ENCODE peak calls at places on chromosomes 6 and 20, in seven cellular contexts. R is upper lobe of right lung; F is tibial nerve; H is CD8-positive, alpha-beta memory T cell; X is A549; O is neuronal stem cell; L is foreskin keratinocyte. Q is an unnamed sample. For H3K4me1, the result is how much of the 10 kb centered on the place peaks cover.

GRCh38 chr6:1312193-1312443 is 220 bp downstream of the FOXQ1 start:
- DNase-seq in R (no peak), F (no peak), H (no peak), X (no peak), O (no peak), L (no peak), Q (no peak)

GRCh38 chr6:46128476-46128875 is 1.3 kb upstream of the ENPP4 start:
- DNase-seq in R (no peak), F (no peak), H (no peak), X (no peak), O (no peak), L (no peak), Q (no peak)

GRCh38 chr6:136582702-136583471 is 32.7 kb upstream of the MAP7 start:
- DNase-seq in R (no peak), F (no peak), H (no peak), X (peak), O (no peak), L (no peak), Q (no peak)

GRCh38 chr20:4136078-4136966 is 121.0 kb upstream of the RNF24 start:
- DNase-seq in R (no peak), F (no peak), H (no peak), X (peak), O (no peak), L (no peak), Q (no peak)

GRCh38 chr20:59988141-59988540 is 29.9 kb downstream of the CDH26 start:
- DNase-seq in R (peak), F (no peak), H (no peak), X (peak), O (no peak), L (no peak), Q (no peak)

GRCh38 chr20:43744966-43745733 is 18.3 kb upstream of the GTSF1L start:
- DNase-seq in R (no peak), F (no peak), H (no peak), X (no peak), O (no peak), L (no peak), Q (no peak)

GRCh38 chr20:54223751-54224150 is 15.9 kb downstream of the PFDN4 start:
- DNase-seq in R (no peak), F (no peak), H (no peak), X (no peak), O (no peak), L (no peak), Q (no peak)

GRCh38 chr20:20216941-20217340 is 151.0 kb upstream of the INSM1 start:
- DNase-seq in R (no peak), F (no peak), H (no peak), X (no peak), O (no peak), L (no peak), Q (no peak)

GRCh38 chr6:158789115-158789917 is 29.9 kb downstream of the EZR start:
- DNase-seq in R (no peak), F (no peak), H (peak), X (no peak), O (no peak), L (no peak), Q (no peak)
- H3K4me1 ChIP-seq in R (under half), F (under half), H (under half), X (half or more), O (under half), L (under half), Q (under half)

GRCh38 chr6:138837246-138837645 is 41.4 kb downstream of the ECT2L start:
- DNase-seq in R (no peak), F (no peak), H (no peak), X (no peak), O (no peak), L (no peak), Q (no peak)
- H3K4me1 ChIP-seq in R (under half), F (under half), H (under half), X (under half), O (under half), L (under half), Q (under half)

DNA sequence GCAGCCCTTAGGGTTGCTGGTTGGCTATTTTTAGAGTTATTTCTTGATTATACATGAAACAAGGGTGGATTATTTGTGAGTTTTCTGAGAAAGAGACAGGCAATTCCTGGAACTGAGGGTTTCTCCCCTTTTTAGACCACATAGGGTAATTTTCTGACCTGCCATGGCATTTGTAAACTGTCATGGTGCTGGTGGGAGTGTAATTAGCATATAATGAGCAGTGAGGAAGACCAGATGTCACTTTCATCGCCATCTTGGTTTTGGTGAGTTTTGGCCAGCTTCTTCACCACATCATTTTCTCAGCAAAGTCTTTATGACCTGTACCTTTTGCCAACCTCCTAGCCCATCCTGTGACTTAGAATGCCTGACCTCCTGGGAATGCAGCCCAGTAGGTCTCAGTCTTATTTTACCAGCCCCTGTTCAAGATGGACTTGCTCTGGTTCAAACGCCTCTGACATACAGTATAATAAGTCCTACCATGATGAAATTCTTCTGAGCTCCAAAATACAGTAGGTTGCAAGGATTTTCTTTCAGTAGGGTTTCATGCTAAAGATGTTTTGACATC is 117.1 kb downstream of the ISM1 start:
- DNase-seq in R (no peak), F (no peak), H (no peak), X (no peak), O (no peak), L (no peak), Q (no peak)
- H3K4me1 ChIP-seq in R (under half), F (under half), H (under half), X (half or more), O (under half), L (under half), Q (under half)

GRCh38 chr6:15938086-15938485 is 190.8 kb upstream of the MYLIP start:
- DNase-seq in R (no peak), F (no peak), H (no peak), X (peak), O (no peak), L (no peak), Q (no peak)

GRCh38 chr6:15936503-15936902 is 192.4 kb upstream of the MYLIP start:
- DNase-seq in R (no peak), F (no peak), H (no peak), X (no peak), O (no peak), L (no peak), Q (no peak)

GRCh38 chr6:15937582-15937981 is 191.3 kb upstream of the MYLIP start:
- DNase-seq in R (no peak), F (no peak), H (no peak), X (no peak), O (no peak), L (no peak), Q (no peak)

GRCh38 chr6:15941168-15941567 is 187.7 kb upstream of the MYLIP start:
- DNase-seq in R (no peak), F (no peak), H (no peak), X (no peak), O (no peak), L (no peak), Q (no peak)

GRCh38 chr6:15935661-15936060 is 193.2 kb upstream of the MYLIP start:
- DNase-seq in R (no peak), F (no peak), H (no peak), X (no peak), O (no peak), L (no peak), Q (no peak)
- H3K4me1 ChIP-seq in R (under half), F (under half), H (under half), X (under half), O (under half), L (under half), Q (under half)

DNA sequence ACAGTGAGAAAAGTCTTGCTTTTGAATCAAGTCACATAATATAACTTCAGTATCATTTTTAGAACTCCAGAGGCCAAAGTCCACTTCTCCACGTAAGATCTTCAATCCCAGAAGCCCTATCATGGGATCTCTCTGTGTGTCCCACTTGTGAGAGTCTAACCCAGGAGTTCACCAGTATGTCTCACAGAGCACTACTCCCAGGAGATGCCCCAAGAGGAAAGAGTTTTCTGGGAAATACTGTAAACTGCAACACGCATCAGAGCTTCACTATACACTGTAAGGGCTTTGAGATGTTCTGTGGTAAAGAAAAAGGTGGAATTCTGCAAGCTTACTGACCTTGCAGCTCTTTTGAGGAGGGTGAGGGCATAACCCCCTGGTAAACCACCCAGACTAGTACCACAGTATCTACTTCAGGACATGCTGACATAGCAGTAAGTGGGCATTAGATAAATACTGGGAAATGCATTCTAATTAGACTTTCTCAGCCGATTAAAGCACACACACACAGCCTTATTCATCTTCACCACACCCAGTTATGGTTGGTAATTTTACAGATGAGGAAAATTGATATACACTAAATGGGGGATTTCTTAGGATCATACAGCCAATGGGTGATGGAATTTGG is 12.3 kb downstream of the DCBLD1 start:
- DNase-seq in R (no peak), F (no peak), H (no peak), X (peak), O (no peak), L (no peak), Q (no peak)
- H3K4me1 ChIP-seq in R (under half), F (under half), H (under half), X (half or more), O (under half), L (under half), Q (under half)

GRCh38 chr20:10352934-10353866 is 80.8 kb downstream of the MKKS start:
- DNase-seq in R (no peak), F (no peak), H (no peak), X (peak), O (no peak), L (no peak), Q (no peak)
- H3K4me1 ChIP-seq in R (under half), F (under half), H (under half), X (under half), O (under half), L (under half), Q (under half)

GRCh38 chr20:41362748-41363140 is 3.9 kb downstream of the EMILIN3 start:
- DNase-seq in R (no peak), F (no peak), H (no peak), X (no peak), O (no peak), L (no peak), Q (no peak)
- H3K4me1 ChIP-seq in R (under half), F (under half), H (under half), X (under half), O (under half), L (under half), Q (under half)

Q was measured in iPS DF 6.9.